ENCODE peak calls at places on chromosomes 1 and 21, in four cellular contexts. Y is ovary, H is breast epithelium, C is A549. J is an unnamed sample.

GRCh38 chr1:180560868-180561600 is 2.3 kb downstream of the OVAAL start:
- DNase-seq in Y (no peak), H (no peak), C (no peak), J (no peak)

GRCh38 chr1:181396811-181397210 is 86.5 kb upstream of the CACNA1E start:
- DNase-seq in Y (no peak), H (no peak), C (no peak), J (no peak)

GRCh38 chr1:61699893-61700851 is 24.8 kb downstream of the TM2D1 start:
- DNase-seq in Y (no peak), H (no peak), C (no peak), J (no peak)

GRCh38 chr21:42523941-42524340 is 10.3 kb downstream of the SLC37A1 start:
- DNase-seq in Y (no peak), H (no peak), C (no peak), J (no peak)

GRCh38 chr1:117060441-117061317 is 553 bp downstream of the TTF2 start:
- DNase-seq in Y (no peak), H (no peak), C (peak; percentile 52), J (peak; percentile 33)

GRCh38 chr1:91790296-91790851 is 95.6 kb downstream of the TGFBR3 start:
- DNase-seq in Y (no peak), H (no peak), C (no peak), J (no peak)

GRCh38 chr1:27335506-27336422 is 6.1 kb upstream of the SYTL1 start:
- DNase-seq in Y (no peak), H (no peak), C (no peak), J (no peak)

GRCh38 chr1:180248731-180249681 is 18.9 kb downstream of the LHX4 start:
- DNase-seq in Y (no peak), H (no peak), C (no peak), J (no peak)

GRCh38 chr21:45137612-45137937 is 63.2 kb downstream of the ADARB1 start:
- DNase-seq in Y (no peak), H (no peak), C (no peak), J (no peak)

GRCh38 chr1:30045304-30046090 is 677.9 kb downstream of the MATN1 start:
- DNase-seq in Y (no peak), H (no peak), C (no peak), J (no peak)

GRCh38 chr1:9324246-9325096 is 31.8 kb downstream of the SPSB1 start:
- DNase-seq in Y (no peak), H (no peak), C (no peak), J (no peak)

GRCh38 chr1:15322648-15323350 is 75.8 kb downstream of the FHAD1 start:
- DNase-seq in Y (no peak), H (no peak), C (peak; percentile 46), J (peak; percentile 90)

GRCh38 chr1:211359876-211360275 is 33.2 kb downstream of the TRAF5 start:
- DNase-seq in Y (no peak), H (no peak), C (no peak), J (no peak)

GRCh38 chr1:161382214-161383019 is 14.7 kb upstream of the CFAP126 start:
- DNase-seq in Y (no peak), H (no peak), C (peak; percentile 73), J (no peak)

GRCh38 chr1:89910780-89911179 is 84.1 kb upstream of the ZNF326 start:
- DNase-seq in Y (no peak), H (no peak), C (peak; percentile 92), J (no peak)

GRCh38 chr1:49694251-49694827 is 329.4 kb downstream of the AGBL4 start:
- DNase-seq in Y (no peak), H (no peak), C (no peak), J (no peak)
- H3K9me3 ChIP-seq in Y (no peaks in the 10 kb centered on the region), H (peaks cover 6% of the 10 kb centered on the region), C (no peaks in the 10 kb centered on the region), J (no peaks in the 10 kb centered on the region)

DNA sequence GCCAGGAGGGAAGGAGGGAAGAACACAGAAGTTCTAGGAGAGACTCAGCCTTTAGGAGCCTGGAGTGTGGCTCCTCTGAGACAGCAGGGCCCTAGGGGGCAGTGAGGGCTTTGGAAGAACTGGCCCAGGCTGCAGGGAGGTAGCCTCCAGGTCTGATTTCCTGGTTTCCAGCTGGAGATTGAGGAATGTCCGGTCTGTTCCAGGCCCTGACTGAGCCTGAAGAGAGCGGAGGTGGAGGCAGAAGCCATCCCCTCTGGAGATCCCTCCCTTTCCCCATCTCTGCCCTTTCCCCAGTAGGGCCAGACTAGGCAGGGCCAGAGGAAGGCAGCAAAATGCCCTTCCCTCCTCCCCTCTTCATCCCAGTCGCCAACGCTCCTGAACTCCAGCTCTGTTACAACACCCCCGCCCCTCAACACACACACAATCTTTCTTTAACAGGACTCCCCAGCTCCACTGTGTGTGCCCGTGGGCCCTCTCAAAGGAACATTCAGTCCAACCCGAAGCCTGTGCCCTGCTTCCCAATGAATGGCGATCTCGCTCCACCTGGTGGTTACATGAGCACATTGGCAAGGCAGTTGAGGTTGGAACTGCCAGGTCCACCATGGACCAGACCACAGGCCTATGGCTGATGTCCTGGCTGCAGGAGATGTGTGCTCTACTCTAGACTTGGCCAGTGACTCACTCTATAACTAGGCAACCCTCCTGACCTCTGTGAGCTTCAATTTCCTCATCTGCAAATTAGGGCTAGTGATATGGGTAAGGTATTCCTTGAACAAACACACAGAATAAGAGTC is 32.0 kb downstream of the MAP7D1 start:
- DNase-seq in Y (peak; percentile 77), H (peak; percentile 87), C (peak; percentile 88), J (peak; percentile 91)
- TF ChIP-seq POLR2A in Y (peak; percentile 5), H (no peak), C (no peak), J (no peak)

GRCh38 chr21:39874759-39875158 is 7.5 kb downstream of the PCP4 start:
- DNase-seq in Y (no peak), H (no peak), C (no peak), J (no peak)
- H3K9me3 ChIP-seq in Y (no peaks in the 10 kb centered on the region), H (no peaks in the 10 kb centered on the region), C (no peaks in the 10 kb centered on the region), J (no peaks in the 10 kb centered on the region)

GRCh38 chr1:50976111-50976889 is 6.3 kb downstream of the CDKN2C start:
- DNase-seq in Y (no peak), H (no peak), C (peak; percentile 58), J (no peak)

GRCh38 chr1:50978144-50978851 is 8.3 kb downstream of the CDKN2C start:
- DNase-seq in Y (peak; percentile 63), H (no peak), C (peak; percentile 84), J (peak; percentile 79)

GRCh38 chr1:50975436-50975835 is 5.4 kb downstream of the CDKN2C start:
- DNase-seq in Y (no peak), H (no peak), C (no peak), J (no peak)

GRCh38 chr1:50977575-50978143 is 7.6 kb downstream of the CDKN2C start:
- DNase-seq in Y (peak; percentile 70), H (no peak), C (peak; percentile 66), J (peak; percentile 86)

GRCh38 chr1:50976890-50977574 is 7.0 kb downstream of the CDKN2C start:
- DNase-seq in Y (peak; percentile 22), H (no peak), C (peak; percentile 77), J (peak; percentile 51)
- TF ChIP-seq POLR2A in Y (no peak), H (no peak), C (no peak), J (no peak)

GRCh38 chr1:234940841-234941240 is 187.8 kb downstream of the TOMM20 start:
- DNase-seq in Y (no peak), H (no peak), C (no peak), J (no peak)

GRCh38 chr1:234938924-234939323 is 189.7 kb downstream of the TOMM20 start:
- DNase-seq in Y (no peak), H (no peak), C (no peak), J (no peak)

GRCh38 chr1:234934611-234935033 is 194.0 kb downstream of the TOMM20 start:
- DNase-seq in Y (no peak), H (no peak), C (peak; percentile 45), J (no peak)

GRCh38 chr1:234936631-234937389 is 191.8 kb downstream of the TOMM20 start:
- DNase-seq in Y (no peak), H (no peak), C (no peak), J (no peak)

GRCh38 chr1:234938114-234938513 is 190.5 kb downstream of the TOMM20 start:
- DNase-seq in Y (no peak), H (no peak), C (no peak), J (no peak)
- H3K9me3 ChIP-seq in Y (no peaks in the 10 kb centered on the region), H (no peaks in the 10 kb centered on the region), C (no peaks in the 10 kb centered on the region), J (no peaks in the 10 kb centered on the region)